ENCODE peak calls at places on chromosome 21, in five cellular contexts. U is SK-N-SH, M is GM23338, D is sigmoid colon, O is endothelial cell of umbilical vein. J is an unnamed sample.

GRCh38 chr21:29613877-29614276 is 315.2 kb downstream of the BACH1 start:
- DNase-seq in U (no peak), M (no peak), D (no peak), O (no peak), J (no peak)

GRCh38 chr21:42232176-42232825 is 13.4 kb downstream of the ABCG1 start:
- DNase-seq in U (no peak), M (no peak), D (peak), O (no peak), J (peak)

GRCh38 chr21:31777857-31778256 is 45.9 kb upstream of the SCAF4 start:
- DNase-seq in U (no peak), M (no peak), D (no peak), O (no peak), J (no peak)

GRCh38 chr21:15192243-15192642 is 127.4 kb upstream of the NRIP1 start:
- DNase-seq in U (no peak), M (no peak), D (no peak), O (no peak), J (no peak)

GRCh38 chr21:43370091-43370658 is 56.8 kb downstream of the SIK1 start:
- DNase-seq in U (no peak), M (no peak), D (no peak), O (no peak), J (no peak)

GRCh38 chr21:14968029-14968428 is 96.8 kb downstream of the NRIP1 start:
- DNase-seq in U (no peak), M (no peak), D (no peak), O (no peak), J (no peak)

GRCh38 chr21:25179116-25179515 is 428.2 kb downstream of the MRPL39 start:
- DNase-seq in U (no peak), M (no peak), D (no peak), O (no peak), J (no peak)

GRCh38 chr21:43917515-43918384 is 52.7 kb downstream of the AGPAT3 start:
- DNase-seq in U (no peak), M (no peak), D (peak), O (no peak), J (peak)

GRCh38 chr21:31901342-31901741 is 28.5 kb downstream of the HUNK start:
- DNase-seq in U (no peak), M (no peak), D (no peak), O (no peak), J (no peak)

GRCh38 chr21:38898422-38899098 is 92.8 kb downstream of the ETS2 start:
- DNase-seq in U (no peak), M (no peak), D (no peak), O (peak), J (no peak)
- TF ChIP-seq POLR2AphosphoS5 in U (no peak), M (no peak), D (peak), O (no peak), J (no peak)

GRCh38 chr21:36533468-36533848 is 53.5 kb upstream of the CLDN14 start:
- DNase-seq in U (no peak), M (no peak), D (no peak), O (no peak), J (no peak)

GRCh38 chr21:36535618-36536241 is 55.8 kb upstream of the CLDN14 start:
- DNase-seq in U (no peak), M (no peak), D (no peak), O (no peak), J (no peak)

GRCh38 chr21:36532769-36533467 is 53.0 kb upstream of the CLDN14 start:
- DNase-seq in U (no peak), M (no peak), D (no peak), O (no peak), J (no peak)

GRCh38 chr21:36538761-36539160 is 58.8 kb upstream of the CLDN14 start:
- DNase-seq in U (no peak), M (no peak), D (no peak), O (no peak), J (no peak)

GRCh38 chr21:36534656-36535055 is 54.7 kb upstream of the CLDN14 start:
- DNase-seq in U (no peak), M (no peak), D (no peak), O (no peak), J (no peak)
- TF ChIP-seq POLR2AphosphoS5 in U (no peak), M (no peak), D (no peak), O (no peak), J (no peak)

DNA sequence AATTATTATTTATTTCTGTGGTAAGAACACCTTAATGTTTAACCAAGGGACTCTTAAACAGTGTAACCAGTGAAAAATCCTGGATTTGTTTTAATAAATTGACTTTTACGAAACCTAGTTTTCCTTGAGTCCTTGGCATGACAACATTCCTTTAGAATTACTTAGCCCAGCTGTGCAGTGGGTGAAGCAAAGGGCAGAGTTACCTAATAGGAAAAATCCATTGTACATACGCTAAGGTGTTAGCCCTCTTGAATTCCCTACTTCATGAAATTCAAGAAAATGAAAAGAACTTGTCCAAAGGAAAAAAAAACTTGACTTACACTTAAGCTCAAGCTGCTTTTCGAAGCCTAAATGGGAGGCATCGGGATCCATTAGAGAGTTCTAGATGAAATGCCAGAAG is 852.0 kb upstream of the ADAMTS5 start:
- DNase-seq in U (no peak), M (no peak), D (no peak), O (no peak), J (no peak)
- TF ChIP-seq POLR2AphosphoS5 in U (no peak), M (no peak), D (no peak), O (no peak), J (no peak)

DNA sequence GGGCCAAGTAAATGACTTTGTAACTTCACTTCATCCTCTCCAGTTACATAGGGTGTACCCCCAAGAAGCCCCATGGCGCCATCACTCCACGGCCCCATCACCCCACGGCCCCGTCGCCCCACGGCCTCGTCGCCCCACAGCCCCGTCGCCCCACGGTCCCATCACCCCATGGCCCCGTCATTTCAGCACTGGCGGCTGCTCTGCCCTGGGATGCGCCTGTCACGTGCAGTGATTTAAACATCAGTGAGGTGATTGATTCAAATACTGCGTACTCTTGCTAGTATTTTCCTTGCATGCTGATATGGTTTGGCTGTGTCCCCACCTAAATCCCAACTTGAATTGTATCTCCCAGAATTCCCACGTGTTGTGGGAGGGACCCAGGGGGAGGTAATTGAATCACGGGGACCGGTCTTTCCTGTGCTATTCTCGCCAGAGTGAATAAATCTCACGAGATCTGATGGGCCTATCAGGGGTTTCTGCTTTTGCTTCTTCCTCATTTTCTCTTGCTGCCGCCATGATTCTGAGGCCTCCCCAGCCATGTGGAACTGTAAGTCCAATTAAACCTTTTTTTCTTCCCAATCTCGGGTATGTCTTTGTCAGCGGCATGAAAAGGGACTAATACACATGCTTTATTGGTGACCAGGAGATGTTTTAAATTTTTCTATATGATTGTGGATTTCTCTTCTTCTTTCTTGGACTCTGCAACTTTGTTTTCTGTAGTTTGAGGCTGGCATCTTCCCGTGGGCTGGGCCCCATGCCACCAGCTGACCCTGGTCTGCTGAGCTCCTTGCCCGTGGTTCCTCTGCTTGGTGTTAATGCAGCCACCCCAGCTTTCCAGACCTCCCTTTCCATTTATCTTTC is 50.1 kb upstream of the PCBP3 start:
- DNase-seq in U (no peak), M (no peak), D (peak), O (no peak), J (peak)
- TF ChIP-seq POLR2AphosphoS5 in U (no peak), M (no peak), D (no peak), O (no peak), J (no peak)

GRCh38 chr21:36654796-36655325 is 44.1 kb upstream of the SIM2 start:
- DNase-seq in U (no peak), M (no peak), D (no peak), O (no peak), J (no peak)

GRCh38 chr21:36658926-36659325 is 40.0 kb upstream of the SIM2 start:
- DNase-seq in U (no peak), M (no peak), D (no peak), O (no peak), J (no peak)

GRCh38 chr21:36654341-36654740 is 44.6 kb upstream of the SIM2 start:
- DNase-seq in U (no peak), M (no peak), D (no peak), O (no peak), J (no peak)

GRCh38 chr21:36657999-36658398 is 40.9 kb upstream of the SIM2 start:
- DNase-seq in U (no peak), M (no peak), D (no peak), O (no peak), J (no peak)

GRCh38 chr21:36656138-36656537 is 42.8 kb upstream of the SIM2 start:
- DNase-seq in U (no peak), M (no peak), D (no peak), O (no peak), J (no peak)
- TF ChIP-seq POLR2AphosphoS5 in U (no peak), M (no peak), D (no peak), O (no peak), J (no peak)

DNA sequence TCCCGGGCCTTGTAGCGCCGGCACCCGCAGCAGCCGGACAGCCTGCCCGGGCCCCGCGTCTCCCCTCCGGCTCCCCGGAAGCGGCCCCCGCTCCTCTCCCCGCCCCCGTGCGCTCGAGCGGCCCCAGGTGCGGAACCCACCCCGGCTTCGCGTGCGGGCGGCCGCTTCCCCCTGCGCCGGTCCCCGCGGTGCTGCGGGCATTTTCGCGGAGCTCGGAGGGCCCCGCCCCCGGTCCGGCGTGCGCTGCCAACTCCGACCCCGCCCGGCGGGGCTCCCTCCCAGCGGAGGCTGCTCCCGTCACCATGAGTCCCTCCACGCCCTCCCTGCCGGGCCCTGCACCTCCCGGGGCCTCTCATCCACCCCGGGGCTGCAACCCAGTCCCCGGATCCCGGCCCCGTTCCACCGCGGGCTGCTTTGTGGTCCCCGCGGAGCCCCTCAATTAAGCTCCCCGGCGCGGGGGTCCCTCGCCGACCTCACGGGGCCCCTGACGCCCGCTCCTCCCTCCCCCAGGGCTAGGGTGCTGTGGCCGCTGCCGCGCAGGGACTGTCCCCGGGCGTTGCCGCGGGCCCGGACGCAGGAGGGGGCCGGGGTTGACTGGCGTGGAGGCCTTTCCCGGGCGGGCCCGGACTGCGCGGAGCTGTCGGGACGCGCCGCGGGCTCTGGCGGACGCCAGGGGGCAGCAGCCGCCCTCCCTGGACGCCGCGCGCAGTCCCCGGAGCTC is 159.4 kb downstream of the RUNX1 start:
- DNase-seq in U (peak), M (peak), D (peak), O (peak), J (peak)
- TF ChIP-seq POLR2AphosphoS5 in U (peak), M (no peak), D (no peak), O (peak), J (peak)

DNA sequence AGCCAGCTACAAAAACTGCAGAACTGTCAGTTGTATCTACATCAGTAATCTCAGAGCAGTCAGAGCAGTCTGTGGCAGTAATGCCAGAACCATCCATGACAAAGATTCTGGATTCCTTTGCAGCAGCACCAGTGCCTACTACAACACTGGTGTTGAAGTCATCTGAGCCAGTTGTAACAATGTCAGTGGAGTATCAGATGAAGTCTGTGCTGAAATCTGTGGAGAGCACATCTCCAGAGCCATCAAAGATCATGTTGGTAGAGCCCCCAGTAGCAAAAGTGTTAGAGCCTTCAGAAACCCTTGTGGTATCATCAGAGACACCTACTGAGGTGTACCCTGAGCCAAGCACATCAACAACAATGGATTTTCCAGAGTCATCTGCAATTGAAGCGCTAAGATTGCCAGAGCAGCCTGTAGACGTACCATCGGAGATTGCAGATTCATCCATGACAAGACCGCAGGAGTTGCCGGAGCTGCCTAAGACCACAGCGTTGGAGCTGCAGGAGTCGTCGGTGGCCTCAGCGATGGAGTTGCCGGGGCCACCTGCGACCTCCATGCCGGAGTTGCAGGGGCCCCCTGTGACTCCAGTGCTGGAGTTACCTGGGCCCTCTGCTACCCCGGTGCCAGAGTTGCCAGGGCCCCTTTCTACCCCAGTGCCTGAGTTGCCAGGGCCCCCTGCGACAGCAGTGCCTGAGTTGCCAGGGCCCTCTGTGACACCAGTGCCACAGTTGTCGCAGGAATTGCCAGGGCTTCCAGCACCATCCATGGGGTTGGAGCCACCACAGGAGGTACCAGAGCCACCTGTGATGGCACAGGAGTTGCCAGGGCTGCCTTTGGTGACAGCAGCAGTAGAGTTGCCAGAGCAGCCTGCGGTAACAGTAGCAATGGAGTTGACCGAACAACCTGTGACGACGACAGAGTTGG is 7.3 kb downstream of the SON start:
- DNase-seq in U (no peak), M (no peak), D (no peak), O (no peak), J (no peak)
- TF ChIP-seq POLR2AphosphoS5 in U (peak), M (no peak), D (no peak), O (no peak), J (no peak)

J was measured in spleen.